ENCODE peak calls at places on chromosome 18, in four cellular contexts. O is GM23248, D is GM23338, H is PC-3. A is an unnamed sample.

GRCh38 chr18:67705748-67706147 is 189.2 kb upstream of the DSEL start:
- DNase-seq in O (no peak), H (peak), D (peak), A (no peak)

GRCh38 chr18:46448347-46448746 is 208.7 kb downstream of the LOXHD1 start:
- DNase-seq in O (no peak), D (peak), H (no peak), A (no peak)

GRCh38 chr18:61551586-61551985 is 218.4 kb downstream of the CDH20 start:
- DNase-seq in O (peak), H (peak), D (peak), A (peak)

GRCh38 chr18:31206064-31206463 is 43.4 kb upstream of the DSC1 start:
- DNase-seq in H (peak), D (no peak), O (no peak), A (no peak)

GRCh38 chr18:58761970-58762780 is 90.9 kb downstream of the MALT1 start:
- DNase-seq in O (no peak), H (no peak), D (no peak), A (no peak)

GRCh38 chr18:45066868-45067267 is 386.2 kb downstream of the SETBP1 start:
- DNase-seq in D (no peak), O (peak), H (no peak), A (no peak)

GRCh38 chr18:74534981-74535649 is 815 bp downstream of the CNDP1 start:
- DNase-seq in H (no peak), O (no peak), D (no peak), A (no peak)

GRCh38 chr18:475202-475624 is 25.3 kb downstream of the COLEC12 start:
- DNase-seq in H (peak), O (peak), D (peak), A (no peak)

GRCh38 chr18:35215026-35215425 is 25.8 kb upstream of the ZNF397 start:
- DNase-seq in D (peak), O (no peak), H (no peak), A (no peak)

GRCh38 chr18:74066018-74066417 is 81.6 kb downstream of the FBXO15 start:
- DNase-seq in H (no peak), D (no peak), O (no peak), A (no peak)

GRCh38 chr18:79782566-79783308 is 15.0 kb upstream of the KCNG2 start:
- DNase-seq in D (peak), O (no peak), H (peak), A (no peak)

GRCh38 chr18:39870586-39870985 is 2084.4 kb upstream of the PIK3C3 start:
- DNase-seq in O (no peak), D (no peak), H (no peak), A (no peak)

GRCh38 chr18:73151086-73151485 is 283.3 kb upstream of the NETO1 start:
- DNase-seq in D (no peak), H (no peak), O (no peak), A (no peak)

GRCh38 chr18:6598657-6599056 is 130.9 kb upstream of the ARHGAP28 start:
- DNase-seq in H (no peak), O (no peak), D (peak), A (no peak)

GRCh38 chr18:46814394-46814793 is 57.5 kb upstream of the ST8SIA5 start:
- DNase-seq in D (no peak), O (no peak), H (no peak), A (no peak)

GRCh38 chr18:40855661-40856060 is 1099.4 kb upstream of the PIK3C3 start:
- DNase-seq in H (no peak), D (no peak), O (no peak), A (no peak)

GRCh38 chr18:34976084-34976483 is 65.1 kb upstream of the MAPRE2 start:
- DNase-seq in O (no peak), H (no peak), D (no peak), A (no peak)

GRCh38 chr18:79682896-79683625 is 3.5 kb downstream of the CTDP1 start:
- DNase-seq in O (no peak), D (no peak), H (no peak), A (no peak)

GRCh38 chr18:10842821-10843220 is 306.5 kb downstream of the PIEZO2 start:
- DNase-seq in O (no peak), H (no peak), D (no peak), A (no peak)

GRCh38 chr18:28740575-28740974 is 563.6 kb upstream of the CDH2 start:
- DNase-seq in H (no peak), O (no peak), D (no peak), A (no peak)

GRCh38 chr18:69102959-69103358 is 297.7 kb upstream of the DOK6 start:
- DNase-seq in O (peak), D (no peak), H (no peak), A (no peak)

GRCh38 chr18:24068945-24069693 is 54.6 kb downstream of the TTC39C start:
- DNase-seq in O (no peak), D (no peak), H (no peak), A (no peak)

GRCh38 chr18:75489493-75490190 is 62.1 kb upstream of the SMIM21 start:
- DNase-seq in H (peak), D (no peak), O (peak), A (peak)

GRCh38 chr18:6757966-6758365 is 28.4 kb downstream of the ARHGAP28 start:
- DNase-seq in O (no peak), H (peak), D (no peak), A (no peak)

GRCh38 chr18:25832008-25832604 is 258.3 kb downstream of the SS18 start:
- DNase-seq in O (peak), H (peak), D (peak), A (peak)

GRCh38 chr18:42784612-42785011 is 330.9 kb downstream of the RIT2 start:
- DNase-seq in D (no peak), H (no peak), O (no peak), A (no peak)

GRCh38 chr18:42675810-42676209 is 439.7 kb downstream of the RIT2 start:
- DNase-seq in H (no peak), O (no peak), D (no peak), A (no peak)

GRCh38 chr18:79315589-79315988 is 80.1 kb upstream of the NFATC1 start:
- DNase-seq in O (no peak), D (no peak), H (no peak), A (no peak)

GRCh38 chr18:9094307-9095226 is 7.9 kb upstream of the NDUFV2 start:
- DNase-seq in D (no peak), O (peak), H (peak), A (peak)

GRCh38 chr18:9097349-9097748 is 5.2 kb upstream of the NDUFV2 start:
- DNase-seq in H (no peak), O (no peak), D (no peak), A (no peak)

GRCh38 chr18:9096698-9097097 is 5.8 kb upstream of the NDUFV2 start:
- DNase-seq in D (no peak), H (no peak), O (no peak), A (no peak)

GRCh38 chr18:9096013-9096383 is 6.5 kb upstream of the NDUFV2 start:
- DNase-seq in H (no peak), O (no peak), D (no peak), A (no peak)

GRCh38 chr18:9095297-9096012 is 7.0 kb upstream of the NDUFV2 start:
- DNase-seq in O (no peak), H (no peak), D (no peak), A (peak)
- H3K4me2 ChIP-seq in O (peak), H (peak), D (peak), A (peak)

GRCh38 chr18:63191413-63191812 is 128.2 kb downstream of the BCL2 start:
- DNase-seq in O (no peak), D (no peak), H (no peak), A (no peak)

GRCh38 chr18:63189817-63190216 is 129.8 kb downstream of the BCL2 start:
- DNase-seq in D (no peak), O (no peak), H (no peak), A (no peak)

GRCh38 chr18:63192171-63192884 is 127.2 kb downstream of the BCL2 start:
- DNase-seq in H (no peak), O (no peak), D (no peak), A (no peak)

GRCh38 chr18:63195410-63196159 is 124.0 kb downstream of the BCL2 start:
- DNase-seq in O (no peak), D (no peak), H (no peak), A (no peak)

GRCh38 chr18:63192885-63193349 is 126.7 kb downstream of the BCL2 start:
- DNase-seq in D (no peak), O (no peak), H (no peak), A (no peak)
- TF ChIP-seq EZH2phosphoT487 in D (no peak), O (no peak), H (no peak), A (no peak)

GRCh38 chr18:55419132-55419938 is 168.7 kb downstream of the TCF4 start:
- DNase-seq in D (peak), H (no peak), O (peak), A (no peak)
- H3K4me2 ChIP-seq in D (peak), H (no peak), O (peak), A (peak)

GRCh38 chr18:37042381-37042780 is 213.5 kb downstream of the KIAA1328 start:
- DNase-seq in H (no peak), D (no peak), O (peak), A (no peak)
- TF ChIP-seq EZH2phosphoT487 in H (no peak), D (no peak), O (no peak), A (no peak)

DNA sequence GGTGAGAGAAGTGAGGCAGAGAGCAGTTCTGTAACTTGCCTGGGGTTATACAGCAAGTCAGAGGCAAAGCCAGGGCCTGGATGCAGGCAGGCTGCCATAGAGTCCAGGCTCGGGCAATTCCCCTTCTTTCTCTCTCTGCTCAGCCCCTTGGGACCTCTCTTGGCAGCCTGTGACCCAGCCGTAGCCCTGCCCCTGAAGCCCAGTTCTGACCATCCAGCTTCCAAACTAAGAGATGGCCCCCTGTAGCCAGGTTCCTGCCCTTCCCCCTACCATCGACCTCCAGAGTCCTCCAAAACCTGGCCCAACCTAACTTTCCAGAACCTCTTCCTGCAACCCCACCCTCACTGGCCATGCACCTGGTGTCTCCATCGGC is 201.2 kb downstream of the CTIF start:
- DNase-seq in H (no peak), D (no peak), O (no peak), A (no peak)
- H3K4me2 ChIP-seq in H (no peak), D (no peak), O (no peak), A (no peak)

DNA sequence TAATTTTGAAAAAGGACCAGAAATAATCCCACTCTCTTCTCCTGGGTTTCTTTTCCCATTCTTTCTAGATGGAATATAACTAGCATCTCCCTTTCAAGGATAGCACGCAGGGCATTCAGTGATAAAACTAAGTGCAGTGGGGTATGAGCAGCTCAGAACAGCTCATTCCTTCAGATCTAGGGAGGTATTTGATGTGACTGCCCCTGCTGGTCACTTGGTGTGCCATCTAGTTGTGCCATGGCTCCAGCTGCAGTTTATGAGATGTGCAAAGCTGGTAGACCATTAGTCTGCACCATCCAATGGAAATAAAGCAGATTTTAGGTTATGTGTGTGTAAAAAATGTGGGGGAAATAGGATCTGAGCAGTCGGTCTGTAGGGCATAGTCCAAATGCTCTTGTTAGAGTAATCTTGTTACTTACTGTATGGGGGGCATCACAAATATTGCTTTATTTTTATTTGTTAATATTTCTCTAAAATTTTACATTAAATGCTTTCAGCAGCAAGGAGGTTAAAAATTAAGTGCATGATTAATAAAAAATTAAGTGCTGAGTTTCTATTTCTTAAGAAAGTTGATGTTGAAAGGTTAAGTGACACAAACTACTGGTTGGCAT is 38.9 kb downstream of the CTAGE1 start:
- DNase-seq in H (peak), O (peak), D (peak), A (peak)
- TF ChIP-seq EZH2phosphoT487 in H (no peak), O (no peak), D (no peak), A (no peak)

A was measured in hepatocyte.